ENCODE peak calls at places on chromosomes 2 and 18, in five cellular contexts. O, E, M, B and P are unnamed samples.
A peak's percentile ranks its signal among the peaks of the same experiment; 100 is the strongest.

GRCh38 chr2:134705861-134706586 is 12.8 kb downstream of the TMEM163 start:
- DNase-seq in E (no peak), M (no peak), O (no peak), B (no peak), P (no peak)

GRCh38 chr2:128640166-128640846 is 321.6 kb upstream of the HS6ST1 start:
- DNase-seq in E (peak; percentile 19), M (peak; percentile 40), O (no peak), B (no peak), P (no peak)

GRCh38 chr2:128356127-128356526 is 37.5 kb upstream of the HS6ST1 start:
- DNase-seq in M (no peak), E (no peak), B (no peak), O (no peak), P (no peak)

GRCh38 chr2:49973917-49974368 is 819.6 kb upstream of the FSHR start:
- DNase-seq in E (peak; percentile 75), M (peak; percentile 70), B (peak; percentile 46), O (no peak), P (no peak)

GRCh38 chr18:1104265-1104792 is 199.7 kb downstream of the ADCYAP1 start:
- DNase-seq in O (no peak), B (no peak), M (no peak), E (no peak), P (peak; percentile 8)

GRCh38 chr2:23351388-23352141 is 33.4 kb upstream of the KLHL29 start:
- DNase-seq in O (peak; percentile 18), B (peak; percentile 78), E (peak; percentile 97), M (peak; percentile 78), P (peak; percentile 74)

GRCh38 chr18:3594760-3595241 is 144.8 kb downstream of the TGIF1 start:
- DNase-seq in B (no peak), M (no peak), E (no peak), O (peak; percentile 31), P (no peak)

GRCh38 chr18:41073372-41073954 is 881.6 kb upstream of the PIK3C3 start:
- DNase-seq in O (no peak), M (no peak), B (no peak), E (no peak), P (peak; percentile 36)

GRCh38 chr2:45944075-45944474 is 292.6 kb downstream of the PRKCE start:
- DNase-seq in E (no peak), B (no peak), O (no peak), M (no peak), P (peak; percentile 63)

GRCh38 chr18:64116806-64117205 is 32.1 kb downstream of the LINC00305 start:
- DNase-seq in M (no peak), B (no peak), O (no peak), E (no peak), P (no peak)

GRCh38 chr2:12080360-12080759 is 333.9 kb downstream of the LPIN1 start:
- DNase-seq in B (no peak), M (no peak), E (no peak), O (no peak), P (no peak)

GRCh38 chr2:142104134-142104758 is 26.6 kb downstream of the LRP1B start:
- DNase-seq in E (no peak), O (no peak), B (no peak), M (no peak), P (no peak)

GRCh38 chr2:196260546-196260945 is 89.2 kb upstream of the STK17B start:
- DNase-seq in M (no peak), B (no peak), O (no peak), E (no peak), P (no peak)

GRCh38 chr2:209322905-209323517 is 100.8 kb upstream of the MAP2 start:
- DNase-seq in E (no peak), O (no peak), M (no peak), B (no peak), P (no peak)

GRCh38 chr2:20349457-20350034 is 1.1 kb downstream of the PUM2 start:
- DNase-seq in E (no peak), O (peak; percentile 16), M (no peak), B (no peak), P (peak; percentile 34)

GRCh38 chr2:28300489-28300888 is 92.2 kb upstream of the FOSL2 start:
- DNase-seq in O (no peak), B (no peak), E (no peak), M (no peak), P (peak; percentile 36)

GRCh38 chr2:127591221-127591923 is 54.6 kb upstream of the GPR17 start:
- DNase-seq in M (peak; percentile 61), E (no peak), B (peak; percentile 62), O (peak; percentile 74), P (peak; percentile 66)

GRCh38 chr2:102442967-102443828 is 20.2 kb downstream of the IL18RAP start:
- DNase-seq in B (peak; percentile 62), M (no peak), O (peak; percentile 20), E (no peak), P (peak; percentile 64)

GRCh38 chr2:1731963-1732768 is 12.1 kb downstream of the PXDN start:
- DNase-seq in M (peak; percentile 76), O (no peak), E (peak; percentile 60), B (no peak), P (no peak)

GRCh38 chr2:72940786-72941185 is 23.5 kb downstream of the EMX1 start:
- DNase-seq in M (no peak), O (no peak), E (peak; percentile 73), B (no peak), P (no peak)

GRCh38 chr18:79960921-79961526 is 3.4 kb upstream of the HSBP1L1 start:
- DNase-seq in B (no peak), O (no peak), M (no peak), E (no peak), P (no peak)

GRCh38 chr18:79792988-79793355 is 4.8 kb upstream of the KCNG2 start:
- DNase-seq in O (no peak), E (peak; percentile 19), B (no peak), M (no peak), P (no peak)

GRCh38 chr2:8544786-8545631 is 136.8 kb upstream of the ID2 start:
- DNase-seq in E (peak; percentile 87), M (peak; percentile 85), B (peak; percentile 88), O (peak; percentile 95), P (no peak)

GRCh38 chr2:122329266-122329665 is 573.8 kb downstream of the TSN start:
- DNase-seq in O (no peak), E (no peak), B (no peak), M (no peak), P (no peak)

GRCh38 chr18:47594621-47595086 is 335.8 kb downstream of the SMAD2 start:
- DNase-seq in M (no peak), B (no peak), E (no peak), O (no peak), P (no peak)

GRCh38 chr18:47601608-47602272 is 328.7 kb downstream of the SMAD2 start:
- DNase-seq in M (no peak), B (no peak), O (no peak), E (no peak), P (no peak)

GRCh38 chr18:47594063-47594462 is 336.4 kb downstream of the SMAD2 start:
- DNase-seq in E (no peak), O (no peak), B (no peak), M (no peak), P (no peak)

GRCh38 chr18:47591429-47591828 is 339.0 kb downstream of the SMAD2 start:
- DNase-seq in O (no peak), M (no peak), B (no peak), E (no peak), P (no peak)

DNA sequence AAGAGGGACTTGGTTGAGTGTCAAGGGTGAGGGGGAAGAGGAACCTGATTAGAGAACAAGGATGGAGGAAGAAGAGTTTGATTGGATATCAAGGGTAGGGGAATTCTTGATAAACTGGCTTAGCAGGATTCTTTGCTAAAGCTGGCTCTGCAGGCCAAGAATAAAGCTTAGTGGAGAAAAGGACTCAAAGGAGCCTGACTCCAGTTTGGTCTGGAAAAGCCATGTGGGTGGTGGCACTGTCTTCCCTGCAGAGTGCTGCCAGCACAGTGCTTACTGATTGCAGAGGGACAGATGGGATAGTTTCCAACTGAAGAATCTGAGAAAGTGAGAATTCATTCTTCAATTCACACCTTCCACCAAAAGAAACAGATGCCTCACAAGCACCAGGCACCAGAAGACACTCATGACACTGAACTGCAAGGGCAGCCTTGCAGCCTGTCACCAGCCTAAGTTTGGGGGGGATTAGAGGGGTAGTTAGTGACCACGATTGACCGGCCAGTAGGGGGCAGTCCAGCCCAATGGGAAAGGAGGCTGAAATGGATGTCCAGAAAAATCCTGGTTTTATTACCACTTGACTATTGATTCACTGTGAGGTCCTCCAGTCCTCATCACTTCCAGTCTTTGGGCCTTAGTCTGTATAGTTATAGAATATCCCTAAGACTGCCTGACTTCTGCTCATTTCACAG is 334.5 kb downstream of the SMAD2 start:
- DNase-seq in E (no peak), B (peak; percentile 47), O (peak; percentile 1), M (no peak), P (peak; percentile 1)
- TF ChIP-seq CTCF in E (peak; percentile 26), B (peak; percentile 68), O (peak; percentile 65), M (no peak), P (peak; percentile 27)

DNA sequence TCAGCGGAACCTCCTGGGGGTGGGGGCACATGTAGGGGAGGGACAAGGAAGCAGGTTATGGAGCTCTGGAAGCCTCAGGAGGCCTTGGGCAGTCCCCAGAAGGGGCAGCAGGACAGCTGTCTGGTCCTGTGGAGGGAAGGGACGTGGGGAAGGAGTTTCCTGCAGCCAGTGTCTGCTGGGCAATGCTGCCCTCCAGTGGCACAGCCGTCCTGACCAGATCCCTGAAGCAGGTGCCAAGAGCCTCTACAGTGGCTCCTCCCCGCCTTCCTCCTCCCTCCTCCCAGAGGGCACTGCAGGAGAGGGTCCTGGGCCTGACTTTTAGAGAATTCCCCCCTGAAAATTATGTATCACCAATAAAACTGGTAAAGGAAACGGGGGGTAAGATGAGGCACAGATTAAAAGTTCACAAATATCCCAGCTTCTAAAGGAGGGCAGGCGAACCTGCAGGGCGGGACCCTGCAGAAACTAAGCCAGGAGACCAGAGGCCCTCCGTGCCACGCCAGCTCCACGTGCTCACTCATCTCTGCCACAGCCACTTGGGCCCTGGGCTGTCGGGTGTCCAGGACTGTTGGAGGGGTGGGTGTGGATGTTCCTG is 258.5 kb downstream of the TWIST2 start:
- DNase-seq in B (peak; percentile 41), E (no peak), M (no peak), O (peak; percentile 7), P (peak; percentile 59)
- TF ChIP-seq CTCF in B (peak; percentile 28), E (peak; percentile 10), M (peak; percentile 38), O (peak; percentile 36), P (peak; percentile 42)

DNA sequence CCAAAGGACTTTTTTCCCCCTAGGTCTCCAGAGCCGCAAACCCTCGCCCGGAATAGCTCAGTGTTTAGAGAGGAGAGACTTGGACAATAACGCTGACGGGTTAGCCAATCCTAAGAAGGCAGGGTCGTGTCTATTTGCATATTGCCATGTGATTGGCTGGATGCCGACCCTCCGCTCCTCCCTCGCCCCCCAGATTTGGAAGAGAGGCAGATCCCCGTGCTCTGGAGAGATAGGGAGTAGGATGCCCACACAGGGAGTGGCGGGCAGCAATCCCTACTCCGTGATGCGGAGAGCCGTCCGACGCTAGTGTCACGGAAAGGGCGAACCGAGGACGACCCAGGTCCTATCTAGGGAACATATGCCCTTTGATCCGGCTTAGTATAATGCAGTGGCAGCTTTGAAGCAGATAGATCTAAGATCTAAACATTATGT is 1.4 kb downstream of the WNT6 start:
- DNase-seq in O (peak; percentile 29), B (no peak), E (peak; percentile 70), M (peak; percentile 62), P (peak; percentile 22)
- TF ChIP-seq CTCF in O (no peak), B (no peak), E (no peak), M (no peak), P (no peak)

DNA sequence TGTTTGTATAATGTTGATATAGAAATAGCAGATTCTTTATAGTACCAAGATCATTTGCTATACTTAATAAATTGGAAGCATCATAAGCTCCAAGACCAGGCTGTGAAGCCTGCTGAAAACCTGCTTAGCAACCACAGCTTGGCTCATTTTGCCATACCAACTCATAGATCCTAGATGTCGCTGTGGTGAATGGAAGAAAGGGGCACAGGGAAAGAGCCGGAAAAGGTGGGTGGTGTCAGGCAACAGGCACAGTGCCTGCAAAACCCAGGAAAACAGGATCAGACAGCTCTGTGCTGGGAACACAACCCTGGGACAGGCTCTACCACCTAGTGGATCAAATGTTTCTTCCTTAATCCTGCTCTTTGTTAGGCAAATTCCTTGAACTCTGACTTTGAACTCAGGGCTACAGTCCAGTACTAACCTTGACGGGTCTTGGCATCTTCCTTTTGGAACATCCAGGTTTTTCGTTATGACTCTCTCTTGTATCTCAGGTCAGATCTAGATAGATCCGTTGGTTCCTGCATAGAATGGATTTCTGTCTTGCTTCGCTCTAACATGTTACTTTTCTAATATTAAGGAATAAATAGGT is 31.6 kb downstream of the TWSG1 start:
- DNase-seq in O (no peak), M (no peak), B (no peak), E (no peak), P (peak; percentile 79)
- TF ChIP-seq CTCF in O (no peak), M (peak; percentile 26), B (no peak), E (peak; percentile 40), P (peak; percentile 47)